ENCODE peak calls at places on chromosomes 12 and 14, in four cellular contexts. One of them, this sample, is unnamed.

GRCh38 chr12:132489078-132489601 is 811 bp upstream of the FBRSL1 start:
- DNase-seq in body of pancreas: no peak
- DNase-seq in transverse colon: peak; percentile 68
- DNase-seq in breast epithelium: no peak
- DNase-seq in this sample: no peak

GRCh38 chr12:32116897-32117296 is 10.2 kb downstream of the BICD1 start:
- DNase-seq in body of pancreas: no peak
- DNase-seq in transverse colon: no peak
- DNase-seq in breast epithelium: no peak
- DNase-seq in this sample: no peak

GRCh38 chr12:92248977-92249376 is 103.3 kb upstream of the BTG1 start:
- DNase-seq in body of pancreas: no peak
- DNase-seq in transverse colon: no peak
- DNase-seq in breast epithelium: peak; percentile 18
- DNase-seq in this sample: no peak

GRCh38 chr12:84034891-84035290 is 877.7 kb downstream of the SLC6A15 start:
- DNase-seq in body of pancreas: no peak
- DNase-seq in transverse colon: no peak
- DNase-seq in breast epithelium: no peak
- DNase-seq in this sample: no peak

GRCh38 chr14:61533513-61534255 is 161.6 kb upstream of the HIF1A start:
- DNase-seq in body of pancreas: peak; percentile 43
- DNase-seq in transverse colon: peak; percentile 32
- DNase-seq in breast epithelium: no peak
- DNase-seq in this sample: no peak

GRCh38 chr12:107801150-107801549 is 26.6 kb downstream of the ASCL4 start:
- DNase-seq in body of pancreas: no peak
- DNase-seq in transverse colon: no peak
- DNase-seq in breast epithelium: no peak
- DNase-seq in this sample: no peak

GRCh38 chr14:78836777-78837176 is 666.6 kb downstream of the NRXN3 start:
- DNase-seq in body of pancreas: peak; percentile 66
- DNase-seq in transverse colon: peak; percentile 64
- DNase-seq in breast epithelium: no peak
- DNase-seq in this sample: peak; percentile 21

GRCh38 chr12:54858562-54858961 is 4.2 kb downstream of the MUCL1 start:
- DNase-seq in body of pancreas: no peak
- DNase-seq in transverse colon: no peak
- DNase-seq in breast epithelium: no peak
- DNase-seq in this sample: no peak

GRCh38 chr12:66188584-66189475 is at the start of gene IRAK3:
- DNase-seq in body of pancreas: peak; percentile 66
- DNase-seq in transverse colon: peak; percentile 83
- DNase-seq in breast epithelium: peak; percentile 47
- DNase-seq in this sample: peak; percentile 80

GRCh38 chr14:65412881-65413738 is 580 bp downstream of the FUT8 start:
- DNase-seq in body of pancreas: no peak
- DNase-seq in transverse colon: peak; percentile 77
- DNase-seq in breast epithelium: no peak
- DNase-seq in this sample: peak; percentile 46

GRCh38 chr12:67741234-67741633 is 92.7 kb downstream of the DYRK2 start:
- DNase-seq in body of pancreas: no peak
- DNase-seq in transverse colon: no peak
- DNase-seq in breast epithelium: no peak
- DNase-seq in this sample: no peak

GRCh38 chr14:97707603-97708002 is 910.4 kb downstream of the VRK1 start:
- DNase-seq in body of pancreas: no peak
- DNase-seq in transverse colon: no peak
- DNase-seq in breast epithelium: no peak
- DNase-seq in this sample: no peak

GRCh38 chr14:65792208-65792905 is 379.8 kb downstream of the FUT8 start:
- DNase-seq in body of pancreas: no peak
- DNase-seq in transverse colon: no peak
- DNase-seq in breast epithelium: no peak
- DNase-seq in this sample: no peak

GRCh38 chr12:63958876-63959275 is 114.4 kb downstream of the SRGAP1 start:
- DNase-seq in body of pancreas: no peak
- DNase-seq in transverse colon: no peak
- DNase-seq in breast epithelium: no peak
- DNase-seq in this sample: no peak

GRCh38 chr12:68042212-68042699 is 53.0 kb downstream of the IFNG-AS1 start:
- DNase-seq in body of pancreas: no peak
- DNase-seq in transverse colon: no peak
- DNase-seq in breast epithelium: peak; percentile 69
- DNase-seq in this sample: no peak

GRCh38 chr14:70788893-70789292 is 20.4 kb downstream of the MAP3K9 start:
- DNase-seq in body of pancreas: no peak
- DNase-seq in transverse colon: no peak
- DNase-seq in breast epithelium: no peak
- DNase-seq in this sample: no peak

GRCh38 chr14:102469261-102469660 is 40.3 kb downstream of the ANKRD9 start:
- DNase-seq in body of pancreas: no peak
- DNase-seq in transverse colon: no peak
- DNase-seq in breast epithelium: no peak
- DNase-seq in this sample: no peak

GRCh38 chr14:102472815-102473158 is 36.8 kb downstream of the ANKRD9 start:
- DNase-seq in body of pancreas: no peak
- DNase-seq in transverse colon: no peak
- DNase-seq in breast epithelium: peak; percentile 48
- DNase-seq in this sample: no peak

GRCh38 chr14:102471921-102472814 is 37.4 kb downstream of the ANKRD9 start:
- DNase-seq in body of pancreas: no peak
- DNase-seq in transverse colon: no peak
- DNase-seq in breast epithelium: no peak
- DNase-seq in this sample: no peak

GRCh38 chr14:102474934-102475333 is 34.6 kb downstream of the ANKRD9 start:
- DNase-seq in body of pancreas: peak; percentile 72
- DNase-seq in transverse colon: peak; percentile 47
- DNase-seq in breast epithelium: no peak
- DNase-seq in this sample: no peak

GRCh38 chr14:102473559-102473958 is 36.0 kb downstream of the ANKRD9 start:
- DNase-seq in body of pancreas: no peak
- DNase-seq in transverse colon: no peak
- DNase-seq in breast epithelium: no peak
- DNase-seq in this sample: no peak
- H3K27ac ChIP-seq in body of pancreas: no peak overlapping the region
- H3K27ac ChIP-seq in transverse colon: no peak overlapping the region
- H3K27ac ChIP-seq in breast epithelium: peak overlapping the region; percentile 79
- H3K27ac ChIP-seq in this sample: no peak overlapping the region

GRCh38 chr12:130788515-130788914 is 50.5 kb downstream of the STX2 start:
- DNase-seq in body of pancreas: no peak
- DNase-seq in transverse colon: no peak
- DNase-seq in breast epithelium: no peak
- DNase-seq in this sample: no peak
- TF ChIP-seq POLR2A in body of pancreas: no peak
- TF ChIP-seq POLR2A in transverse colon: no peak
- TF ChIP-seq POLR2A in breast epithelium: no peak
- TF ChIP-seq POLR2A in this sample: no peak

GRCh38 chr12:119020377-119021360 is 39.3 kb downstream of the SRRM4 start:
- DNase-seq in body of pancreas: peak; percentile 69
- DNase-seq in transverse colon: peak; percentile 18
- DNase-seq in breast epithelium: no peak
- DNase-seq in this sample: no peak
- H3K27ac ChIP-seq in body of pancreas: no peak overlapping the region
- H3K27ac ChIP-seq in transverse colon: no peak overlapping the region
- H3K27ac ChIP-seq in breast epithelium: no peak overlapping the region
- H3K27ac ChIP-seq in this sample: no peak overlapping the region

GRCh38 chr12:119176267-119177055 is 2.3 kb upstream of the HSPB8 start:
- DNase-seq in body of pancreas: peak; percentile 74
- DNase-seq in transverse colon: peak; percentile 81
- DNase-seq in breast epithelium: peak; percentile 90
- DNase-seq in this sample: peak; percentile 72
- TF ChIP-seq POLR2A in body of pancreas: no peak
- TF ChIP-seq POLR2A in transverse colon: peak; percentile 32
- TF ChIP-seq POLR2A in breast epithelium: no peak
- TF ChIP-seq POLR2A in this sample: peak; percentile 11